ENCODE peak calls at places on chromosomes 12 and 14, in four cellular contexts. A, M, U and K are unnamed samples.

GRCh38 chr14:32350020-32350419 is 20.9 kb downstream of the AKAP6 start:
- DNase-seq in A (no peak), M (no peak), U (no peak), K (no peak)

GRCh38 chr14:65263161-65263788 is 149.3 kb upstream of the FUT8 start:
- DNase-seq in A (no peak), M (no peak), U (peak; percentile 65), K (no peak)

GRCh38 chr12:26874501-26875296 is 41.7 kb upstream of the ITPR2 start:
- DNase-seq in A (no peak), M (no peak), U (no peak), K (no peak)

GRCh38 chr12:108627134-108627920 is 6.4 kb downstream of the SELPLG start:
- DNase-seq in A (no peak), M (no peak), U (no peak), K (no peak)

GRCh38 chr12:123961585-123961984 is 11.0 kb downstream of the CCDC92 start:
- DNase-seq in A (no peak), M (no peak), U (no peak), K (no peak)

GRCh38 chr12:68290126-68290525 is 36.7 kb upstream of the IL22 start:
- DNase-seq in A (no peak), M (no peak), U (no peak), K (no peak)

GRCh38 chr12:43336962-43337555 is 214.9 kb downstream of the ADAMTS20 start:
- DNase-seq in A (no peak), M (no peak), U (peak; percentile 59), K (no peak)

GRCh38 chr14:20476795-20477194 is 7.6 kb downstream of the PNP start:
- DNase-seq in A (no peak), M (no peak), U (no peak), K (no peak)

GRCh38 chr14:102622262-102622885 is 29.9 kb downstream of the RCOR1 start:
- DNase-seq in A (no peak), M (no peak), U (no peak), K (no peak)

GRCh38 chr12:69348162-69348938 is at the start of gene LYZ:
- DNase-seq in A (no peak), M (no peak), U (no peak), K (no peak)

GRCh38 chr12:48917857-48918537 is 7.3 kb downstream of the FKBP11 start:
- DNase-seq in A (no peak), M (peak; percentile 53), U (no peak), K (peak; percentile 18)

GRCh38 chr14:92686763-92687427 is 61.5 kb downstream of the LGMN start:
- DNase-seq in A (no peak), M (peak; percentile 32), U (peak; percentile 74), K (peak; percentile 51)

GRCh38 chr14:52918486-52918885 is 32.4 kb downstream of the FERMT2 start:
- DNase-seq in A (peak; percentile 78), M (no peak), U (peak; percentile 91), K (no peak)

GRCh38 chr12:6961278-6961694 is 9.2 kb downstream of the PHB2 start:
- DNase-seq in A (no peak), M (peak; percentile 84), U (no peak), K (peak; percentile 76)

GRCh38 chr14:101855958-101856357 is 94.4 kb downstream of the PPP2R5C start:
- DNase-seq in A (no peak), M (no peak), U (no peak), K (no peak)

GRCh38 chr12:53770281-53770680 is 18.5 kb upstream of the CISTR start:
- DNase-seq in A (peak; percentile 91), M (no peak), U (peak; percentile 97), K (no peak)

GRCh38 chr12:94805749-94806148 is 155.4 kb upstream of the TMCC3 start:
- DNase-seq in A (no peak), M (no peak), U (no peak), K (no peak)

GRCh38 chr12:110107369-110108281 is 16.5 kb upstream of the IFT81 start:
- DNase-seq in A (no peak), M (no peak), U (peak; percentile 31), K (no peak)

GRCh38 chr12:85405781-85406522 is 125.9 kb downstream of the ALX1 start:
- DNase-seq in A (no peak), M (no peak), U (no peak), K (no peak)

GRCh38 chr14:43183916-43184315 is 1323.2 kb downstream of the FSCB start:
- DNase-seq in A (no peak), M (no peak), U (no peak), K (no peak)

GRCh38 chr12:111174283-111175108 is 194.4 kb downstream of the PHETA1 start:
- DNase-seq in A (peak; percentile 2), M (no peak), U (peak; percentile 62), K (no peak)

GRCh38 chr12:64450711-64451486 is 1.0 kb upstream of the TBK1 start:
- DNase-seq in A (no peak), M (no peak), U (peak; percentile 25), K (no peak)

GRCh38 chr14:74875941-74876913 is at the start of gene PROX2:
- DNase-seq in A (no peak), M (peak; percentile 35), U (no peak), K (no peak)

DNA sequence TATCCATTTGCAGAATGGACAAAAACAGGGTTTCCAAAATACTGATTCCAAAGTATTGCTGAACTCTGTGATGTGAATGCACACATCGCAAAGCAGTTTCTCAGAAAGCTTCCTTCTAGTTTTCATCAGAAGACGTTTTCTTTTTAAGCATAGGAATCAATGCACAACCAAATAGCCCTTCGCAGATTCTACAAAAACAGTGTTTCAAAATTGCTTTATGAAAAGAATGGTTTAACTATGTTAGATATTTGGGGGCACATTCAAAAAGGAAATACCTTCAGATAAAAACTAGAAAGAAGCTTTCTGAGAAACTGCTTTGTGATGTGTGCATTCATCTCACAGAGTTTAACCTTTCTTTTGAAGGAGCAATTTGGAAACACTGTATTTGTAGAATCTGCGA is 569.7 kb downstream of the ALG10 start:
- DNase-seq in A (no peak), M (no peak), U (no peak), K (no peak)
- H3K9me3 ChIP-seq in A (no peaks in the 10 kb centered on the region), M (no peaks in the 10 kb centered on the region), U (peaks cover 83% of the 10 kb centered on the region), K (peaks cover 3% of the 10 kb centered on the region)

DNA sequence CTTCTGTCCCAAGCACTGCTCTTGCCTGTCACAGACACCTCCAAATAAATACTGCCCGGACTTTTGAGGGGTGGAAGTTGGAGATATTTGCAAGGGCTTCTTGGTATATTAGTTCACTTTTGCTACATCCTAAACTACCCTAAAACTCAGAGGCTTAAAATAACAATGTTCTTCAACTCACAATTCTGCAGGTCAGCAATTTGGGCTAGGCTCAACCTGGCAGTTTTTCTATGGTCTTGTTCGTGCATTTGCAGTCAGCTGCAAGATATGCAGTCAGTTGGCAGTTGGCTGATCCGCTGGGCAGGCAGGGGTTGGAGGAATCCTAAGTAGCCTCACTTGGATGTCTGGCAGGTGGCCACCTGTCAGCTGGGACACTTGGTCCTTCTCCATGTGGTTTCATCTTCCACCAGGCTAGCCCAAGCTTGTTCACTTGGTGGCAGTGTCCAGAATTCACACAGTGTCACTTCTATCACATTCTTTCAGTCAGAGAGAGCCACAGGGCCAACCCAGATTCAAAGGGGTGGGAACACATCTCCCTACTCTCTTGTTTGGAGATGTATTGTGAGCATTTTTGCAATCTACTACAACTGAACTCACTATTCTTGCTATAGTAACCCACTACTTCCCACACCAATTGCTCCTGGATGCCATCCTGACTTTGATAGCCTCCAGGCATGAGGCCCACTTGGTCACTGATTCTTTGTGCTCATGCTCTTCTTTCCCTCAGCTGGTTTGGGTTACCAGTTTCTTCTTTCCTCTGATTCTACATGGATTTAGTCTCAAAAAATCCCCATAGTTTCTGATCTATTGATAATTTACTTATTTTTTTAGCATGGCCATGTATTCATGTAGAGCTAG is 27.8 kb upstream of the CAPRIN2 start:
- DNase-seq in A (no peak), M (no peak), U (no peak), K (no peak)
- H3K9me3 ChIP-seq in A (peaks cover 21% of the 10 kb centered on the region), M (no peaks in the 10 kb centered on the region), U (no peaks in the 10 kb centered on the region), K (no peaks in the 10 kb centered on the region)

DNA sequence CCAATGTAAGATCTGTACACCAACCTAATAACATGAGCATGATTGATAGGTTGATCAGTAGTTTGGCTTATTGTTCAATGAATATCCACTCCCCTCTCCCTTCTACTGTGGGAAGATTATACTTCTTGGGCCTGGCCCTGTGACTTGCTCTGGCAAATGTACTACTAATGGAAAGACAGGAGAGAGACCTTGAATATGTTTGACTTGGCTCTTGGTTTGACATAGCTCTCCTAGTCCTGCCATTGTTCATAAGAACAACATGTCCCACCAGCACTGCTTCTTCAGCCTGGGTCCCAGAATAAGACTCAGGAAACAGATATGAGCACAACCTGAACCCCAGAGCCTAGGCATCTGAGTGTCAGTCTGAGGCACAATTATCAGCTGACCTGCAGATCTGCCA is 112.8 kb upstream of the RESF1 start:
- DNase-seq in A (no peak), M (no peak), U (no peak), K (no peak)
- H3K9me3 ChIP-seq in A (peaks cover 35% of the 10 kb centered on the region), M (peaks cover 9% of the 10 kb centered on the region), U (peaks cover 20% of the 10 kb centered on the region), K (no peaks in the 10 kb centered on the region)

GRCh38 chr12:105878964-105879363 is 259.8 kb downstream of the NUAK1 start:
- DNase-seq in A (no peak), M (no peak), U (peak; percentile 29), K (no peak)

GRCh38 chr12:105876426-105876927 is 262.3 kb downstream of the NUAK1 start:
- DNase-seq in A (no peak), M (no peak), U (no peak), K (no peak)

DNA sequence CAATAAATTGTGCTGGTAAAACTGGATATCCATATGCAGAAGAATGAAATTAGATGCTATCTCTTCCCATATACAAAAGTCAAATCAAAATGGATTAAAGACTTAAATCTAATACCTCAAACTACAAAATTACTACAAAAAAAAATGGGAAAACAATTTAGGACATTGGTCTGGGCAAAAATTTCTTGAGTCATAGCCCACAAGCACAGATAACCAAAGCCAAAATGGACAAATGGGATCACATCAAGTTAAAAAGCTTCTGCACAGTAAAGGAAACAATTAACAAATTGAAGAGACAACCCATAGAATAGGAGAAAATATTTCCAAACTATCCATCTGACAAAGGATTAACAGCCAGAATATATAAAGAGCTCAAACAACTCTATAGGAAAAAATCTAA is 264.6 kb downstream of the NUAK1 start:
- DNase-seq in A (no peak), M (no peak), U (no peak), K (no peak)
- H3K9me3 ChIP-seq in A (no peaks in the 10 kb centered on the region), M (no peaks in the 10 kb centered on the region), U (no peaks in the 10 kb centered on the region), K (no peaks in the 10 kb centered on the region)

GRCh38 chr14:106803379-106803778 is 1277.0 kb downstream of the TMEM121 start:
- DNase-seq in A (no peak), M (no peak), U (no peak), K (no peak)

GRCh38 chr14:106807493-106807892 is 1281.1 kb downstream of the TMEM121 start:
- DNase-seq in A (no peak), M (no peak), U (no peak), K (no peak)

GRCh38 chr14:106808458-106808857 is 1282.1 kb downstream of the TMEM121 start:
- DNase-seq in A (no peak), M (no peak), U (no peak), K (no peak)

GRCh38 chr14:106802413-106803364 is 1276.3 kb downstream of the TMEM121 start:
- DNase-seq in A (no peak), M (no peak), U (no peak), K (no peak)
- H3K9me3 ChIP-seq in A (no peaks in the 10 kb centered on the region), M (no peaks in the 10 kb centered on the region), U (peaks cover 3% of the 10 kb centered on the region), K (no peaks in the 10 kb centered on the region)

DNA sequence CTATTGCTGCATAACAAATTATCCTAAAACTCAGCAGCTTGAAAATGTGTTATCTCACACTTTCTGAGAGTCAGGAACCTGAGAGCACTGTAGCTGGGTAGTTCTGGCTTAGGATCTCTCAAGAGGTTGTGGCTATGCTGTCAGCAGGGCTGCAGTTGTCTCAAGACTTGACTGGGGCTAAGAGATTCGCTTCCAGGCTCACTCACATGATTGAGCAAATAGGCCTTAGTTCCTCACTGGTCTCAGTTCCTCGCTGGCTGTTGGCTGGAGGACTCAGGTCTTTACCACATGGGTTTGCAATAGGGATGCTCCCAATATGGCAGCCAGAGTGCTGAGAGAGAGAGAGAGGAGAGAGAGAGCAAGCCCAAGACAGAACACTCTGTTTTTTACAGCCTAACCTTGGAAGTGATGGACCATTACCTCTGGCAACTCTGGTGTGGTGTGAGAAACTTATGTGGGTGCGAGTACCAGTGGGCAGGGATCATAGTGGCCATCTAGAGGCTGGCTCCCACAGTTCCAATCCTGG is 15.9 kb upstream of the DHRS2 start:
- DNase-seq in A (no peak), M (no peak), U (no peak), K (no peak)
- H3K9me3 ChIP-seq in A (peaks cover 9% of the 10 kb centered on the region), M (no peaks in the 10 kb centered on the region), U (peaks cover 6% of the 10 kb centered on the region), K (no peaks in the 10 kb centered on the region)